ENCODE peak calls at places on chromosomes 11 and 22, in four cellular contexts. P, N, O and Y are unnamed samples.

GRCh38 chr22:23069502-23070357 is 589 bp upstream of the GNAZ start:
- DNase-seq in P (peak; percentile 71), N (peak; percentile 93), O (peak; percentile 82), Y (no peak)

GRCh38 chr11:14537134-14537599 is 17.0 kb upstream of the PSMA1 start:
- DNase-seq in P (no peak), N (peak; percentile 77), O (peak; percentile 44), Y (peak; percentile 24)

GRCh38 chr22:46007848-46008261 is 30.9 kb upstream of the WNT7B start:
- DNase-seq in P (no peak), N (no peak), O (no peak), Y (no peak)

GRCh38 chr22:28299329-28299728 is 380.3 kb upstream of the PITPNB start:
- DNase-seq in P (no peak), N (no peak), O (no peak), Y (no peak)

GRCh38 chr11:125410091-125410490 is 86.0 kb downstream of the FEZ1 start:
- DNase-seq in P (no peak), N (peak; percentile 79), O (no peak), Y (no peak)

GRCh38 chr22:42757475-42757874 is 36.8 kb upstream of the A4GALT start:
- DNase-seq in P (no peak), N (peak; percentile 76), O (no peak), Y (no peak)

GRCh38 chr11:123628936-123629683 is 25.3 kb downstream of the SCN3B start:
- DNase-seq in P (no peak), N (no peak), O (no peak), Y (no peak)

GRCh38 chr22:42615092-42615859 is 593 bp upstream of the POLDIP3 start:
- DNase-seq in P (peak; percentile 99), N (peak; percentile 95), O (peak; percentile 96), Y (peak; percentile 96)

GRCh38 chr11:69948256-69949141 is 129.3 kb upstream of the FGF3 start:
- DNase-seq in P (peak; percentile 96), N (peak; percentile 55), O (peak; percentile 83), Y (no peak)

GRCh38 chr11:46490576-46491100 is 99.1 kb upstream of the CHRM4 start:
- DNase-seq in P (no peak), N (no peak), O (no peak), Y (no peak)

GRCh38 chr11:110169738-110170137 is 76.5 kb downstream of the ZC3H12C start:
- DNase-seq in P (no peak), N (no peak), O (no peak), Y (no peak)

GRCh38 chr11:120182357-120182756 is 28.5 kb upstream of the OAF start:
- DNase-seq in P (no peak), N (no peak), O (no peak), Y (no peak)

GRCh38 chr11:122062763-122063162 is 53.3 kb downstream of the BLID start:
- DNase-seq in P (no peak), N (no peak), O (no peak), Y (no peak)

GRCh38 chr11:44382118-44382517 is 72.2 kb upstream of the ALX4 start:
- DNase-seq in P (no peak), N (no peak), O (no peak), Y (no peak)

GRCh38 chr11:111206472-111206871 is 39.1 kb upstream of the POU2AF2 start:
- DNase-seq in P (no peak), N (no peak), O (peak; percentile 48), Y (no peak)

GRCh38 chr11:117717485-117718314 is 79.3 kb downstream of the DSCAML1 start:
- DNase-seq in P (no peak), N (peak; percentile 75), O (peak; percentile 85), Y (no peak)

GRCh38 chr11:11992257-11992690 is 16.2 kb downstream of the DKK3 start:
- DNase-seq in P (no peak), N (no peak), O (peak; percentile 64), Y (no peak)

GRCh38 chr11:46294365-46295309 is 17.2 kb downstream of the CREB3L1 start:
- DNase-seq in P (no peak), N (peak; percentile 92), O (no peak), Y (no peak)

GRCh38 chr22:19756288-19757128 is 4.1 kb upstream of the TBX1 start:
- DNase-seq in P (peak; percentile 34), N (peak; percentile 73), O (peak; percentile 54), Y (no peak)

GRCh38 chr11:71928739-71929443 is at the start of gene RNF121:
- DNase-seq in P (peak; percentile 91), N (peak; percentile 99), O (peak; percentile 96), Y (peak; percentile 95)
- TF ChIP-seq REST in P (no peak), N (no peak), O (peak; percentile 67), Y (no peak)

DNA sequence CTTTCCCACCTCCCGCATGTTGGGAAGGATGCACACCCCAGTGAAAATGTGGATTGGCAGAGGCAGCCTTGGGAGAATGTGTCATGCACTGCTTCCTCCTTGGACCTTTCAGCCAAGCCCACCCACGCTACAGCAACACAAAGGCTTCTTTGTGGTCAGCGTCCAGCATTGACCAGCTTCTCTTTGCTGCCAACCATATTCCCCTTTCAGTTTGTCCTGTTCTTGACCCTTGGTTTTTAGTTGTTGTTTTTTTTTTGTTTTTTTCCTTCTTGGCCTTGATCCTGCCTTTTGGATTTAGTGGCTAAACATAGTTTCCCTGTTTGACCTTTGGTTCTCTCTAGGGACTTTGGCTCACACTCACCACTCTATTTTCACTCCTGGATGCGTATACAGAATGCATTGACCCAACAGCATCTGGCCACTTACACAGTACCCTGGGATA is 573.6 kb downstream of the INSC start:
- DNase-seq in P (no peak), N (no peak), O (no peak), Y (no peak)
- TF ChIP-seq REST in P (no peak), N (no peak), O (no peak), Y (no peak)

DNA sequence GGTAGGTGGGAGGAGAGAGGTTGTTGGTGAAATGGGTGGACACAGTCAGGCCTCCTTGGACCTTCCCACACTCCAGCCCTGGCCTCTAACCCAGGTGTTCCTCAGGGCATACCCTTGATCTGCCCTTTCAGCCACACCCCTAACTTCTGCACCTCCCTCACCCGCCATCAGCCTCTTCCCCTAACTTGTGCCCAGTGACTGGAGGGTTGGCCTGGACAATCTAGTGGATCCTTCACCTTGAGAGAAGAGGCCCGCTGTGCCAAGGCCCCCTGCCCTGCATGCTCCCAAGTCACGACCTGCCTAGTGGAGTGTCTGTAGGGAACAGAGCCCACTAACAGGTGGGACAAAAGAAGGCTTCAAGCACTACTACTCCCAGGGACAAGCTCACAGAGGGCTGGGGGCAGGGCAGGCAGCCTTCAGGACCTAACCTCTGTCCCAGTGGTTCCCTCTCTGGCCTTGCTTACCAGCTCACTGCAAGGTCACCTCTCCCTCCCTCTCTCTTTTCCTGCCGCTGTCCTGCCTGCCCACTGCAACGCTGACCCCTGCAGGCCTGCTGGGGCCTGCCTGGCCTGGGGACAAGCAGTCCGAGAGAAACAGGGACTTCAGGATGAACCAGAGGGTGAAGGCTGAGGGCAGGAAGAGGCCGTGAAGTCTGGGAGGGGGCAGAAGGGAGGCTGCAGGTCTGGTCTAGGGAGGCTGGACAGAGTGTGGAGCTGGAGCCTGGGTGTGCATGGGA is 3.3 kb downstream of the SYT7 start:
- DNase-seq in P (no peak), N (peak; percentile 64), O (peak; percentile 33), Y (no peak)
- TF ChIP-seq REST in P (no peak), N (peak; percentile 11), O (no peak), Y (no peak)

GRCh38 chr11:2999464-2999998 is 7.4 kb upstream of the NAP1L4 start:
- DNase-seq in P (no peak), N (no peak), O (no peak), Y (no peak)
- TF ChIP-seq REST in P (no peak), N (no peak), O (no peak), Y (no peak)

GRCh38 chr11:9386086-9386485 is 1.6 kb downstream of the IPO7 start:
- DNase-seq in P (no peak), N (no peak), O (no peak), Y (no peak)

GRCh38 chr11:9380773-9381172 is 3.7 kb upstream of the IPO7 start:
- DNase-seq in P (no peak), N (peak; percentile 21), O (no peak), Y (no peak)

GRCh38 chr11:9385288-9385902 is 943 bp downstream of the IPO7 start:
- DNase-seq in P (no peak), N (no peak), O (peak; percentile 56), Y (peak; percentile 51)

GRCh38 chr11:9386901-9387300 is 2.4 kb downstream of the IPO7 start:
- DNase-seq in P (no peak), N (no peak), O (no peak), Y (no peak)

GRCh38 chr11:9384535-9385287 is at the start of gene IPO7:
- DNase-seq in P (peak; percentile 80), N (peak; percentile 96), O (peak; percentile 95), Y (peak; percentile 38)
- TF ChIP-seq REST in P (no peak), N (no peak), O (no peak), Y (peak; percentile 65)